ENCODE peak calls at places on chromosomes 1 and 21, in seven cellular contexts. H, U, M, G, P, S and N are unnamed samples.

GRCh38 chr1:30842698-30843354 is 65.7 kb downstream of the SDC3 start:
- DNase-seq in H (no peak), U (peak), M (no peak), G (no peak), P (no peak), S (no peak), N (no peak)

GRCh38 chr1:87064981-87065380 is 150.5 kb downstream of the HS2ST1 start:
- DNase-seq in H (no peak), U (no peak), M (no peak), G (no peak), P (no peak), S (no peak), N (no peak)

GRCh38 chr1:63774617-63775417 is 1.0 kb downstream of the ROR1 start:
- DNase-seq in H (peak), U (peak), M (no peak), G (peak), P (no peak), S (peak), N (peak)

GRCh38 chr1:39590546-39590945 is 14.0 kb upstream of the PABPC4 start:
- DNase-seq in H (no peak), U (peak), M (no peak), G (no peak), P (no peak), S (no peak), N (no peak)

GRCh38 chr1:241767737-241768136 is 80.3 kb upstream of the EXO1 start:
- DNase-seq in H (no peak), U (no peak), M (no peak), G (no peak), P (no peak), S (no peak), N (no peak)

GRCh38 chr1:100950776-100951175 is 54.9 kb downstream of the SLC30A7 start:
- DNase-seq in H (no peak), U (peak), M (no peak), G (no peak), P (no peak), S (no peak), N (no peak)

GRCh38 chr1:109619655-109620395 is at the start of gene AMPD2:
- DNase-seq in H (peak), U (peak), M (peak), G (peak), P (peak), S (peak), N (peak)

GRCh38 chr1:44281987-44282703 is 68.9 kb downstream of the DMAP1 start:
- DNase-seq in H (no peak), U (no peak), M (no peak), G (no peak), P (no peak), S (no peak), N (no peak)

GRCh38 chr1:2560299-2561073 is 4.3 kb downstream of the TNFRSF14 start:
- DNase-seq in H (no peak), U (no peak), M (no peak), G (no peak), P (no peak), S (no peak), N (no peak)

GRCh38 chr1:21572735-21573277 is 63.6 kb downstream of the ALPL start:
- DNase-seq in H (no peak), U (no peak), M (no peak), G (no peak), P (no peak), S (no peak), N (no peak)

GRCh38 chr21:35035116-35035515 is 14.0 kb downstream of the RUNX1 start:
- DNase-seq in H (no peak), U (no peak), M (no peak), G (peak), P (no peak), S (no peak), N (no peak)

GRCh38 chr1:195733826-195734225 is 874.4 kb downstream of the KCNT2 start:
- DNase-seq in H (peak), U (peak), M (no peak), G (no peak), P (no peak), S (no peak), N (no peak)

GRCh38 chr1:6099297-6099696 is 53.6 kb downstream of the KCNAB2 start:
- DNase-seq in H (no peak), U (no peak), M (no peak), G (no peak), P (no peak), S (no peak), N (no peak)

GRCh38 chr1:2416403-2416802 is 4.0 kb upstream of the PEX10 start:
- DNase-seq in H (no peak), U (no peak), M (peak), G (peak), P (no peak), S (no peak), N (no peak)

GRCh38 chr1:201025571-201026002 is 2.1 kb upstream of the KIF21B start:
- DNase-seq in H (peak), U (peak), M (no peak), G (peak), P (no peak), S (peak), N (peak)

GRCh38 chr1:220874201-220874655 is 5.0 kb upstream of the HLX start:
- DNase-seq in H (peak), U (peak), M (no peak), G (peak), P (no peak), S (peak), N (peak)

GRCh38 chr21:43305811-43306311 is 121.1 kb downstream of the SIK1 start:
- DNase-seq in H (no peak), U (no peak), M (no peak), G (no peak), P (no peak), S (no peak), N (no peak)

GRCh38 chr1:94949681-94950661 is 23.1 kb upstream of the CNN3 start:
- DNase-seq in H (no peak), U (peak), M (no peak), G (no peak), P (no peak), S (no peak), N (no peak)

GRCh38 chr1:111864862-111865261 is 109.2 kb downstream of the DDX20 start:
- DNase-seq in H (no peak), U (peak), M (no peak), G (no peak), P (no peak), S (peak), N (no peak)

GRCh38 chr1:162902372-162902771 is 41.4 kb upstream of the CCDC190 start:
- DNase-seq in H (no peak), U (peak), M (no peak), G (no peak), P (no peak), S (no peak), N (no peak)

GRCh38 chr1:37763791-37764741 is 854 bp downstream of the EPHA10 start:
- DNase-seq in H (no peak), U (peak), M (no peak), G (peak), P (no peak), S (peak), N (peak)

GRCh38 chr1:61056674-61057439 is 25.5 kb upstream of the NFIA start:
- DNase-seq in H (peak), U (peak), M (peak), G (peak), P (peak), S (no peak), N (no peak)